ENCODE peak calls at places on chromosomes 12 and 14, in four cellular contexts. H is WTC11, B is K562, S is GM12878. F is an unnamed sample.

GRCh38 chr14:56216631-56217379 is 98.6 kb downstream of the PELI2 start:
- DNase-seq in H (no peak), B (peak; percentile 24), S (no peak), F (no peak)

GRCh38 chr12:9331218-9331626 is 123.0 kb upstream of the PZP start:
- DNase-seq in H (peak; percentile 83), B (peak; percentile 72), S (peak; percentile 23), F (peak; percentile 44)

GRCh38 chr12:21852251-21852650 is 77.7 kb upstream of the KCNJ8 start:
- DNase-seq in H (no peak), B (no peak), S (no peak), F (no peak)

GRCh38 chr12:26402648-26403047 is 207.3 kb downstream of the SSPN start:
- DNase-seq in H (peak; percentile 21), B (no peak), S (no peak), F (peak; percentile 7)

GRCh38 chr14:22159968-22160367 is 429.1 kb downstream of the DAD1 start:
- DNase-seq in H (no peak), B (no peak), S (no peak), F (no peak)

GRCh38 chr12:49565956-49566265 is 2.0 kb downstream of the MCRS1 start:
- DNase-seq in H (no peak), B (no peak), S (no peak), F (no peak)

GRCh38 chr12:82688035-82688501 is 1.4 kb downstream of the TMTC2 start:
- DNase-seq in H (no peak), B (no peak), S (no peak), F (no peak)

GRCh38 chr12:124916370-124917134 is 2.1 kb upstream of the UBC start:
- DNase-seq in H (no peak), B (peak; percentile 20), S (no peak), F (peak; percentile 96)

GRCh38 chr14:95236221-95236620 is 78.9 kb upstream of the DICER1 start:
- DNase-seq in H (no peak), B (no peak), S (no peak), F (no peak)

GRCh38 chr14:71322660-71323250 is 415.5 kb downstream of the PCNX1 start:
- DNase-seq in H (no peak), B (no peak), S (peak; percentile 66), F (no peak)

GRCh38 chr12:87667378-87667777 is 361.8 kb downstream of the C12orf50 start:
- DNase-seq in H (no peak), B (no peak), S (no peak), F (no peak)

GRCh38 chr12:49129332-49130150 is 1.7 kb downstream of the TUBA1B start:
- DNase-seq in H (no peak), B (no peak), S (no peak), F (no peak)

GRCh38 chr14:65237956-65238355 is 135.6 kb upstream of the MAX start:
- DNase-seq in H (no peak), B (peak; percentile 21), S (no peak), F (peak; percentile 84)

GRCh38 chr14:96268426-96269358 is 12.7 kb downstream of the BDKRB1 start:
- DNase-seq in H (no peak), B (no peak), S (no peak), F (no peak)

DNA sequence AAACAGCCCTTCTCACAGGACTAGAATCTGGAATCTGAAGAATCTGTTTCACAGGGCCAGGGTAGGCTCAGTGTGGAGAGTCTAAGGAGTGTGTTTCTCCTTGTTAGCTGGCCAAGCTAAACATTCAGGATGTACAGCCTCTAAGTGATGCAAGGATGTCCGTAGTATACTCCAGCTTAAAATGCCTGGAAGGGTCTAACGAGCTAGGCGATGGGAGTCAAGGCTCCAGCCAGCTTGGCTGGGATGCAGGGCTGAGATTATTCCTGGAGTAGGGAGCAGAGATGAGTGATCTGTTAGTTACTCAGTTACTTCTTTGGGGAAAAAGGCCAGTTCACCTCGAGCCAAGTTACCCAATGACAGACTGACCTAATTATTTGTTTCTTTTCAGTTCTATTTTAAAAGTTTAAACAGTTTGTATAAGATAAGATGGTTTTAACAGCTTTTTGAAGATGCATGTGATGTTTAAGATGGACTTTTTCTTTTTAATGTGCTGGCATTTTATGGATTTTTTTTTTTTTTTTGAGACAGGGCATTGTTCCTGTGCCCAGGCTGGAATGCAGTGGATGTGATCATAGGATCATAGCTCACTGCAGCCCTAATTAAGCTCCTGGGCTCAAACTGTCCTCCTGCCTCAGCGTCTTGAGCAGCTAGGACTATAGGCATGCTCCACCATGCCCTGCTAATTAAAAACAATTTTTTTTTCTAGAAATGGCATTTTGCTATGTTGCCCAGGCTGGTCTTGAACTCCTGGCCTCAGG is 41.1 kb downstream of the SYNE2 start:
- DNase-seq in H (no peak), B (no peak), S (no peak), F (no peak)
- TF ChIP-seq NR2C2 in H (no peak), B (no peak), S (no peak), F (no peak)

GRCh38 chr14:26394114-26394855 is 203.5 kb downstream of the NOVA1 start:
- DNase-seq in H (no peak), B (no peak), S (no peak), F (no peak)
- TF ChIP-seq NR2C2 in H (no peak), B (no peak), S (no peak), F (no peak)

GRCh38 chr14:68487805-68488590 is 304.9 kb downstream of the ZFP36L1 start:
- DNase-seq in H (no peak), B (no peak), S (no peak), F (no peak)
- TF ChIP-seq NR2C2 in H (no peak), B (no peak), S (no peak), F (no peak)

GRCh38 chr12:108228746-108229145 is 99.7 kb downstream of the WSCD2 start:
- DNase-seq in H (no peak), B (no peak), S (no peak), F (no peak)

GRCh38 chr12:108232565-108232964 is 103.5 kb downstream of the WSCD2 start:
- DNase-seq in H (no peak), B (peak; percentile 13), S (no peak), F (no peak)

GRCh38 chr12:108231109-108231905 is 102.2 kb downstream of the WSCD2 start:
- DNase-seq in H (no peak), B (no peak), S (no peak), F (no peak)

GRCh38 chr12:108231909-108232434 is 102.9 kb downstream of the WSCD2 start:
- DNase-seq in H (no peak), B (no peak), S (no peak), F (no peak)

GRCh38 chr12:108226866-108227265 is 97.8 kb downstream of the WSCD2 start:
- DNase-seq in H (no peak), B (no peak), S (no peak), F (no peak)
- TF ChIP-seq NR2C2 in H (no peak), B (no peak), S (no peak), F (no peak)

GRCh38 chr14:32244404-32244803 is 41.3 kb upstream of the RNU6-8 start:
- DNase-seq in H (no peak), B (no peak), S (no peak), F (peak; percentile 33)
- TF ChIP-seq NR2C2 in H (no peak), B (no peak), S (no peak), F (no peak)

DNA sequence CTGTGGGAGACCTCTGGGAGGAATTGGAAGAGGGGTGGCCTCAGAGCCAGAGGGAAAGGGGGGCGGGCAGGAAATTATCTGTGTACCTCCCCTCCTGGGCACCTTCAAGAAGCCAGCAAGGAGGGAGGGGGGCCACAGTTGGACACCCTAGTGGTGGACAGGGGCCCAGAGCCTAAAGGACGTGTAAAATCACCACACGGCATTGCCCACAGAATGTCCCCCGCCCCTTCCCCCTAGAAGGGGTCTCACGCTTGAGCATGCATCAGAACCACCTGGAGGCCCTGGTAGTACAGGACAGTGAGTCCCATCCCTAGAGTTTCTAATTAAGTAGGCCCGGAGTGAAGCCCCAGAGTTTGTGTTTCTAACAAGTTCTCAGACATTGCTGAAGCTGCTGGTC is 8.2 kb downstream of the ENDOU start:
- DNase-seq in H (no peak), B (no peak), S (no peak), F (no peak)
- TF ChIP-seq NR2C2 in H (no peak), B (no peak), S (no peak), F (no peak)

DNA sequence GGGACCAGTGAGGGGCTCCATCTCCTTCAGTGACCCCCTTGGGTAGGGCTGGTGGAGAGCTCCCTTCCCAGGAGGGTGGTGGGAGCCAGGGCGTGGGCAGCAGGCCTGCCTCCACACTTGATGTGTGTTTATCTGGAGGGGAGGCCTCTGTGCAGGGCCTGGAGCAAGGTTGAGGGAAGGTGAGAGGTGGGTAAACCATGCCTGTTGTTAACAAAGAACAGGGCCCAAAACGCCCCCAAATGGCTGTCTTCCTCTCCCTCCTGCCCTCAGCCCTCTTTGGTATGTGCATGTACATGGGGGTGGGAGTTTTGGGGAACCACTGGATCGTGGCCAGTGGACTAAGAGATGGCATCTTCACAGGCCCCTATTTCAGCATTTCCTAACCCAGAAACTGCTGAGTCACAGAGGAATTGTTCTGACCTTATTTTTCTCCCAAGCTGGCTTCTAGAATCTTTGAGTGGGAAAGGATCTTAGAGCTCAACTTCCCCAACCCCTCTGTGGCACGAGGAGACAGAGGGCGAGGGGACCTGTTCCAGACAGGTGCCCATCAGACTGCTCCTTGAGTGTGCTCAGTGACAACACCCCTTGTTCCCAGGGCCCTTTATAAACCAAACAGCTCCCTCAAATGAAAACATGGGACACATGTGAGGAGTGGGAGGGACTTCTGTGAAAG is 3.6 kb downstream of the SLC48A1 start:
- DNase-seq in H (no peak), B (no peak), S (no peak), F (no peak)
- TF ChIP-seq NR2C2 in H (no peak), B (no peak), S (no peak), F (no peak)

GRCh38 chr12:129750426-129750825 is 153.4 kb downstream of the TMEM132D start:
- DNase-seq in H (no peak), B (no peak), S (no peak), F (no peak)

GRCh38 chr12:129746318-129746717 is 157.5 kb downstream of the TMEM132D start:
- DNase-seq in H (no peak), B (no peak), S (no peak), F (no peak)
- TF ChIP-seq NR2C2 in H (no peak), B (no peak), S (no peak), F (no peak)

DNA sequence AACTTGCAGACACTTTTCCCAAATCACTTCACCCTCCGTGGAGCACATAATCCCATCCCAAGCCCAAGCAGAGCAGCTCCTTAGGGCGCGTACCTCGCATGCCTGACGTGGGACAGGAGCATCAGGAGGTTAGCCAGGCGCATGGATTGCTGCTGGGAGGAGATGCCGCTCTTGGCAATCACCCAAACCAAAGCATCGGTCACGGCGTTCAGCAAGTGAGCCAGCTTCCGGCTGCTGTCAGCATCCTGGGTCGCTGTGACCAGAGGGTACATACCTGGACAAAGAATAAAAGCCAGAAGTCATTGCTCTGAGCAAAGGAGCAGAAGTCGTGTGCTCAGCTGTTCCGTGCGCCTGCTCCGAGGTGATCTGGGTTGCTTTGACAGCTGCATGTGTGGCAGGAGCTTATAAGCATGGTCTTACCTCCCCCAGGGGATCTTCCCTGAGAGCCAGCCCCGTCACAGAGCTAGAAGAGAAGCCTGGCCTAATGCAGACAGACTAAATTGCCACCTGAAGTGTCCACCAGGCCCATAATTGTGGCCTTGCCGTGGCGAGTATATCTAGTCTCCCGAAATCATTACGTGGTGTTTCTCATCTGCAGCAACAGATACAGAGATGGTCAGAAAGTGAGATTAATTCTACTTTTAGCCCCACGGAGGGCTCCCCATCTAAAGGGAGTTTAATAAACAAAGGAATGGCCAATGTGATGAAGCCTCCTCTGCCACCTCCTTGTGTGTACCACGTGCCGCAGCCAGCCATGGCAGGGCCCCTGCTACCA is 59.1 kb downstream of the ESR2 start:
- DNase-seq in H (no peak), B (no peak), S (no peak), F (no peak)
- TF ChIP-seq NR2C2 in H (no peak), B (no peak), S (no peak), F (no peak)

F was measured in HepG2.